ENCODE peak calls at places on chromosomes 11 and 22, in eight cellular contexts. F is IMR-90, K is heart left ventricle, J is body of pancreas, S is heart right ventricle, G is neuronal stem cell, N is left ventricle myocardium inferior, M is thoracic aorta. I is an unnamed sample. For H3K36me3, the result is how much of the 10 kb centered on the place peaks cover.

GRCh38 chr11:15810581-15810980 is 545.8 kb downstream of the SOX6 start:
- DNase-seq in F (no peak), K (no peak), J (no peak), S (no peak), G (no peak), N (no peak), M (no peak), I (no peak)

GRCh38 chr11:72814831-72815618 is 814 bp downstream of the ATG16L2 start:
- DNase-seq in F (peak), K (no peak), J (peak), S (peak), G (no peak), N (no peak), M (no peak), I (peak)

GRCh38 chr11:65506770-65507485 is 8.1 kb downstream of the MALAT1 start:
- DNase-seq in F (peak), K (peak), J (no peak), S (no peak), G (peak), N (no peak), M (no peak), I (peak)

GRCh38 chr11:69700278-69701140 is 3.3 kb downstream of the FGF19 start:
- DNase-seq in F (peak), K (peak), J (peak), S (peak), G (no peak), N (peak), M (no peak), I (peak)

GRCh38 chr11:30196400-30197206 is 34.2 kb upstream of the FSHB start:
- DNase-seq in F (peak), K (peak), J (peak), S (peak), G (peak), N (peak), M (no peak), I (peak)

GRCh38 chr22:29265929-29266328 is 1.9 kb downstream of the RHBDD3 start:
- DNase-seq in F (no peak), K (no peak), J (no peak), S (no peak), G (no peak), N (no peak), M (no peak), I (peak)

GRCh38 chr22:45918455-45919370 is 58.2 kb downstream of the WNT7B start:
- DNase-seq in F (no peak), K (no peak), J (peak), S (no peak), G (no peak), N (no peak), M (no peak), I (no peak)

GRCh38 chr11:36469063-36469462 is 41.0 kb downstream of the TRAF6 start:
- DNase-seq in F (no peak), K (no peak), J (no peak), S (no peak), G (no peak), N (no peak), M (no peak), I (peak)

GRCh38 chr11:121588747-121589146 is 136.0 kb upstream of the SORL1-AS1 start:
- DNase-seq in F (no peak), K (no peak), J (no peak), S (no peak), G (no peak), N (no peak), M (no peak), I (no peak)

GRCh38 chr22:27144345-27144744 is 487.0 kb downstream of the MIAT start:
- DNase-seq in F (no peak), K (no peak), J (no peak), S (no peak), G (no peak), N (no peak), M (no peak), I (no peak)

GRCh38 chr11:115819014-115819413 is 314.8 kb upstream of the CADM1 start:
- DNase-seq in F (peak), K (no peak), J (no peak), S (no peak), G (no peak), N (no peak), M (no peak), I (no peak)

GRCh38 chr22:47112566-47112965 is 350.1 kb downstream of the TBC1D22A start:
- DNase-seq in F (no peak), K (no peak), J (no peak), S (no peak), G (no peak), N (no peak), M (no peak), I (no peak)

GRCh38 chr22:42179616-42180015 is 49.0 kb upstream of the CYP2D6 start:
- DNase-seq in F (peak), K (no peak), J (no peak), S (no peak), G (no peak), N (no peak), M (no peak), I (no peak)

GRCh38 chr11:119691020-119691666 is 37.9 kb downstream of the NECTIN1 start:
- DNase-seq in F (no peak), K (no peak), J (no peak), S (no peak), G (no peak), N (no peak), M (no peak), I (no peak)

GRCh38 chr22:34072585-34072984 is 152.3 kb upstream of the LARGE1 start:
- DNase-seq in F (no peak), K (no peak), J (no peak), S (no peak), G (no peak), N (no peak), M (no peak), I (no peak)

GRCh38 chr11:63719987-63720386 is 38.7 kb downstream of the RTN3 start:
- DNase-seq in F (peak), K (no peak), J (no peak), S (no peak), G (no peak), N (no peak), M (no peak), I (no peak)

GRCh38 chr11:96736591-96736990 is 346.8 kb downstream of the JRKL start:
- DNase-seq in F (no peak), K (no peak), J (no peak), S (no peak), G (no peak), N (no peak), M (no peak), I (no peak)

GRCh38 chr11:122741613-122742012 is 86.1 kb downstream of the UBASH3B start:
- DNase-seq in F (peak), K (peak), J (peak), S (peak), G (no peak), N (peak), M (no peak), I (no peak)

GRCh38 chr11:71064183-71064582 is 188.2 kb downstream of the SHANK2 start:
- DNase-seq in F (no peak), K (no peak), J (no peak), S (no peak), G (no peak), N (no peak), M (no peak), I (no peak)

GRCh38 chr11:112285918-112286317 is 25.3 kb upstream of the PLET1 start:
- DNase-seq in F (peak), K (no peak), J (no peak), S (no peak), G (no peak), N (no peak), M (no peak), I (no peak)

GRCh38 chr11:63813035-63813562 is at the start of gene SPINDOC:
- DNase-seq in F (peak), K (peak), J (peak), S (peak), G (peak), N (peak), M (no peak), I (peak)

GRCh38 chr22:32522237-32522636 is 47.6 kb downstream of the FBXO7 start:
- DNase-seq in F (no peak), K (no peak), J (no peak), S (no peak), G (no peak), N (no peak), M (no peak), I (no peak)

GRCh38 chr22:21451545-21452520 is 15.4 kb upstream of the TMEM191C start:
- DNase-seq in F (no peak), K (peak), J (no peak), S (peak), G (no peak), N (no peak), M (no peak), I (no peak)

GRCh38 chr11:124918950-124919349 is at the start of gene HEPN1:
- DNase-seq in F (no peak), K (no peak), J (no peak), S (no peak), G (no peak), N (no peak), M (no peak), I (no peak)

GRCh38 chr11:124919836-124920755 is 1.0 kb downstream of the HEPN1 start:
- DNase-seq in F (no peak), K (no peak), J (no peak), S (no peak), G (no peak), N (no peak), M (no peak), I (no peak)

GRCh38 chr11:124915541-124916369 is 3.3 kb upstream of the HEPN1 start:
- DNase-seq in F (peak), K (no peak), J (no peak), S (no peak), G (no peak), N (no peak), M (no peak), I (no peak)

GRCh38 chr11:124917115-124917637 is 1.9 kb upstream of the HEPN1 start:
- DNase-seq in F (peak), K (no peak), J (no peak), S (no peak), G (no peak), N (no peak), M (no peak), I (no peak)

GRCh38 chr11:124916370-124916710 is 2.7 kb upstream of the HEPN1 start:
- DNase-seq in F (no peak), K (no peak), J (no peak), S (no peak), G (no peak), N (no peak), M (no peak), I (no peak)
- H3K36me3 ChIP-seq in F (under half), K (under half), J (under half), S (under half), G (under half), N (under half), M (under half), I (under half)

GRCh38 chr11:130175898-130176297 is 16.3 kb downstream of the ST14 start:
- DNase-seq in F (no peak), K (no peak), J (no peak), S (no peak), G (no peak), N (no peak), M (no peak), I (no peak)
- H3K27ac ChIP-seq in F (no peak), K (no peak), J (no peak), S (no peak), G (no peak), N (no peak), M (no peak), I (no peak)

GRCh38 chr11:67352546-67353316 is 615 bp downstream of the POLD4 start:
- DNase-seq in F (no peak), K (peak), J (peak), S (peak), G (no peak), N (peak), M (no peak), I (no peak)

GRCh38 chr11:67353317-67354313 is at the start of gene POLD4:
- DNase-seq in F (peak), K (peak), J (peak), S (peak), G (peak), N (peak), M (peak), I (peak)

GRCh38 chr11:67349457-67349856 is 3.9 kb downstream of the POLD4 start:
- DNase-seq in F (no peak), K (no peak), J (no peak), S (no peak), G (no peak), N (no peak), M (no peak), I (no peak)

GRCh38 chr11:67349927-67350465 is 3.4 kb downstream of the POLD4 start:
- DNase-seq in F (no peak), K (no peak), J (no peak), S (no peak), G (no peak), N (no peak), M (no peak), I (no peak)

GRCh38 chr11:67351275-67352005 is 1.9 kb downstream of the POLD4 start:
- DNase-seq in F (peak), K (no peak), J (peak), S (peak), G (no peak), N (peak), M (no peak), I (peak)
- H3K4me3 ChIP-seq in F (no peak), K (peak), J (no peak), S (no peak), G (no peak), N (peak), M (peak), I (no peak)

GRCh38 chr22:38870312-38870741 is 1.7 kb downstream of the CBX6 start:
- DNase-seq in F (peak), K (peak), J (peak), S (peak), G (peak), N (peak), M (peak), I (peak)

GRCh38 chr22:38868886-38869381 is 3.1 kb downstream of the CBX6 start:
- DNase-seq in F (peak), K (peak), J (peak), S (peak), G (peak), N (peak), M (peak), I (peak)

GRCh38 chr22:38868286-38868721 is 3.7 kb downstream of the CBX6 start:
- DNase-seq in F (no peak), K (no peak), J (no peak), S (no peak), G (no peak), N (no peak), M (no peak), I (no peak)

GRCh38 chr22:38870791-38871359 is 1.1 kb downstream of the CBX6 start:
- DNase-seq in F (no peak), K (no peak), J (no peak), S (no peak), G (no peak), N (no peak), M (no peak), I (no peak)

DNA sequence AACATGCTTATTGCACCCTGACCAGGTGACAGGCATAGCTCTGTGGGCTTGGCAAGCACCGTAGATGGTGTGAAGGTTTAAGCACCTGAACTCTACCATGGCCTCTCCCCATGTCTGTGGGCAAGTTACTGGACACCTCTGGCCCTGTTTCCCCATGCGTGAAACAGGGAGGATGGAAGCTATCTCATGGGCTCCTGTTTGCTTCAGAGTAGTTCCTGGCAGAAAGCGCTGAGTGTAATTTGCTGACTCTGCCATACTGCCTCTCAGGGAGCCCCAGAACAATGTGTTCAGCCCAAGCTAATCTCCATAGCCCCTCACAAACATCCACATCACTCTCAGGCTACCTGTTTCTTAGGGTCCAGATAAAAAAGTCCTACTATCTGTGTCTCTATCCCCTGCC is 2.4 kb downstream of the CBX6 start:
- DNase-seq in F (no peak), K (no peak), J (no peak), S (no peak), G (no peak), N (no peak), M (no peak), I (no peak)
- H3K36me3 ChIP-seq in F (under half), K (under half), J (under half), S (under half), G (under half), N (under half), M (under half), I (half or more)

GRCh38 chr11:22666700-22667439 is 459 bp downstream of the GAS2 start:
- DNase-seq in F (no peak), K (peak), J (peak), S (peak), G (peak), N (peak), M (no peak), I (peak)
- H3K27ac ChIP-seq in F (no peak), K (peak), J (peak), S (peak), G (no peak), N (peak), M (no peak), I (peak)

DNA sequence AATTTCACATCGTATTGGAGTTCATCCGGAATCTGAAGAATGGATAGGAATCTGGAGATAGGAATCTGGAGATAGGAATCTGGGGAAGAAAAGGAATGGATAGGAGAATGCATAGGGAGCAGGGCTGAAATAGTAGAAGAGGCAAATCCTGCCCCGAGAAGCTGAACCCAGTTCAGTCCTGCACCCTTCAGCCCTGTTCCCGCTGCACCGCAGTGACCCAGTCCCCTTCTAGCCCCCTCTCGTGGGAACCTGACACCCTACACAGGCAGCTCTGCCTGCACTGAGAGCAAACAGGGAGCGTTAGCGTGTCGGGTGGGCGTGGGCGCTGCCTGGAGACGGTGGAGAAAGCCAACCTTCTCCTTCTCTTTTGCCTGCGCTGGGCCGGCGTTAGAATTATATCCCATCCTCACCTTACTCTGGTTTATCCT is 1.1 kb upstream of the CCKBR start:
- DNase-seq in F (no peak), K (no peak), J (peak), S (no peak), G (peak), N (no peak), M (no peak), I (peak)
- H3K4me3 ChIP-seq in F (no peak), K (peak), J (no peak), S (peak), G (no peak), N (peak), M (peak), I (peak)

GRCh38 chr11:74818283-74818946 is 69.8 kb downstream of the RNF169 start:
- DNase-seq in F (no peak), K (no peak), J (no peak), S (no peak), G (no peak), N (no peak), M (no peak), I (no peak)
- H3K36me3 ChIP-seq in F (under half), K (under half), J (under half), S (under half), G (under half), N (under half), M (under half), I (under half)

DNA sequence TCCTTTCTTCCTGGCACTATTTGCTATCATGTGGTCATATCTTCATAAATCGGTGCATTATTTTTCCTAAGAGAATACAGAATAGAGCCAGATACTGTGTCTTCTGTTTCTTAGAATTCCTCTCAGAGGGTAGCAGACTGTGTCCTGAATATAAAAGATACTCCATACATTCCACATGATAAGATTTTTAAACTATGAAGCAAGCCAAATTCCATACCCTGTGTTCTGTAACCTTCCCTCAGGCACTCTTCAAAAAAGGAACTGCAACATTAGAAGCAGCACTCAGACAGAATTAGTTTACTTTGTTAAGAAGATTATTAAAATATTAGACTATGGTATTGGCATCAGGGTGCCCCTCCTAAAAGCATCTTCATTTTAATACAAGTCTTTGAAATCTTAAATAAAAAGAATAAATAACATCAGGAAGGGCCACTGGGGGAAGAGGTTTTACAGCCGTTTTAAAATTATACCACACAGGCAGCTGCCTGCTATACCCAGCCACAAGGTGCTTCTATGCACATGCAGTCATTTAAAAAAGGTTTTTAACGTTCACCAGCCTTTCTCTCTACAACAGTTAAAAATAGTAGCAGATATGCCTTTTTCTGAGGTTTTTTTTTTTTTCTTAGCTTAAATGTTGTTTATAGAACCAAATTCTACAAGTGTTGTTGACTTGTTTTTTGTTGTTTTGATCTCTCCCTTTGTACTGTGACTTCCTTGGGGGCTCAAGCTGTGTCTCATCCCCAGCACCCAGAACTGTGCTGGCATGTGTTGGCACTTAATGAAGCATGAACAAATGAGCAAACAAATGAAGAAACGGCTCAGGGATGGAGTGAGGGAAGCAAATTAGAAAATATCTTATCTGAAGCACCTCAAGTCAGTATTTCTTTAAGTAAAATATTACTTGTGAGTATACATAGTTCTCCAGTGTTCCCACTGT is 54.7 kb upstream of the CCDC89 start:
- DNase-seq in F (no peak), K (no peak), J (no peak), S (no peak), G (no peak), N (no peak), M (no peak), I (no peak)
- H3K27ac ChIP-seq in F (no peak), K (no peak), J (no peak), S (no peak), G (no peak), N (no peak), M (no peak), I (no peak)

DNA sequence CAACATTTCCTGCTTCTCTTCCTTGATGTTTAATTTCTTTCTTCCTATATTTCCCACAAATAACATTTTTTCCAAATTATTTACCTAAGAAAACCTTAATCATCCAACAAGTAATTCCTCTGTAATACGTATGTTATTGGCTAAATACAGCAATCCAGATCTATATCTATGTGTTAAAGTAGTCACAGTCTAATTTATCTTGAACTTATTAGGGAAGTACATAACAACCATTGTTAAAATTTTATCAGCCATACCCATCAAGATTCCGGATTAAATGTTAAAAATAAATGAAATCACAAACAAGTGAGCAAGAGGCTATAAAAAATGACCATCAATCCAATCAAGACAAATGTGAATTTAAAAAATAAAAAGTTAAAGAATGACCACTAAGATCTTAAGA is 36.5 kb downstream of the RRAS2 start:
- DNase-seq in F (no peak), K (no peak), J (no peak), S (no peak), G (no peak), N (no peak), M (no peak), I (no peak)
- H3K4me3 ChIP-seq in F (no peak), K (no peak), J (no peak), S (no peak), G (no peak), N (no peak), M (no peak), I (no peak)

GRCh38 chr11:35211952-35212351 is 73.0 kb downstream of the CD44 start:
- DNase-seq in F (no peak), K (no peak), J (no peak), S (no peak), G (no peak), N (no peak), M (no peak), I (no peak)
- H3K36me3 ChIP-seq in F (under half), K (under half), J (under half), S (under half), G (under half), N (under half), M (under half), I (under half)